ENCODE peak calls at places on chromosomes 16 and 17, in eight cellular contexts. Z is CD8-positive, alpha-beta memory T cell; F is IMR-90; E is upper lobe of right lung; Q is heart right ventricle; I is transverse colon; A is cardiac muscle cell; N is endothelial cell of umbilical vein. W is an unnamed sample.

GRCh38 chr16:2157480-2158261 is 2.1 kb downstream of the TRAF7 start:
- DNase-seq in Z (no peak), F (no peak), E (no peak), Q (no peak), I (peak; percentile 44), A (no peak), N (no peak), W (no peak)

GRCh38 chr16:22425036-22425801 is 50.8 kb upstream of the CDR2 start:
- DNase-seq in Z (no peak), F (no peak), E (no peak), Q (peak; percentile 60), I (no peak), A (no peak), N (no peak), W (no peak)

GRCh38 chr17:48492401-48493298 is 38.2 kb downstream of the HOXB1 start:
- DNase-seq in Z (peak; percentile 78), F (peak; percentile 74), E (peak; percentile 84), Q (peak; percentile 75), I (peak; percentile 80), A (peak; percentile 72), N (peak; percentile 62), W (peak; percentile 85)

GRCh38 chr17:17784599-17785264 is 52.1 kb downstream of the SREBF1 start:
- DNase-seq in Z (no peak), F (no peak), E (no peak), Q (no peak), I (no peak), A (no peak), N (no peak), W (no peak)

GRCh38 chr16:19138601-19139000 is 24.8 kb downstream of the ITPRIPL2 start:
- DNase-seq in Z (no peak), F (peak; percentile 89), E (no peak), Q (peak; percentile 62), I (peak; percentile 69), A (peak; percentile 71), N (peak; percentile 49), W (peak; percentile 78)

GRCh38 chr17:77750427-77751043 is 208.0 kb upstream of the TNRC6C start:
- DNase-seq in Z (no peak), F (no peak), E (peak; percentile 16), Q (no peak), I (no peak), A (no peak), N (no peak), W (no peak)

GRCh38 chr17:8746501-8747236 is 2.0 kb upstream of the CCDC42 start:
- DNase-seq in Z (no peak), F (peak; percentile 5), E (no peak), Q (no peak), I (no peak), A (no peak), N (no peak), W (no peak)

GRCh38 chr17:79979201-79979840 is 56.4 kb downstream of the TBC1D16 start:
- DNase-seq in Z (peak; percentile 14), F (no peak), E (peak; percentile 37), Q (no peak), I (no peak), A (no peak), N (no peak), W (peak; percentile 52)

GRCh38 chr16:11164482-11165270 is 91.3 kb downstream of the SOCS1 start:
- DNase-seq in Z (peak; percentile 9), F (no peak), E (no peak), Q (no peak), I (no peak), A (no peak), N (no peak), W (no peak)

GRCh38 chr17:39634384-39634871 is 2.5 kb upstream of the STARD3 start:
- DNase-seq in Z (no peak), F (peak; percentile 44), E (no peak), Q (no peak), I (peak; percentile 16), A (peak; percentile 54), N (peak; percentile 47), W (no peak)

GRCh38 chr17:71633391-71633849 is 487.4 kb upstream of the SOX9 start:
- DNase-seq in Z (no peak), F (peak; percentile 92), E (no peak), Q (no peak), I (peak; percentile 75), A (peak; percentile 36), N (no peak), W (no peak)

GRCh38 chr17:3335876-3336275 is 37.7 kb upstream of the OR3A1 start:
- DNase-seq in Z (no peak), F (no peak), E (no peak), Q (no peak), I (no peak), A (no peak), N (no peak), W (no peak)

GRCh38 chr17:81003711-81004335 is 12.2 kb downstream of the CHMP6 start:
- DNase-seq in Z (no peak), F (no peak), E (peak; percentile 56), Q (no peak), I (peak; percentile 62), A (no peak), N (no peak), W (no peak)

GRCh38 chr17:38724337-38724988 is 5.7 kb upstream of the CISD3 start:
- DNase-seq in Z (no peak), F (no peak), E (no peak), Q (peak; percentile 73), I (peak; percentile 72), A (no peak), N (peak; percentile 50), W (no peak)

GRCh38 chr16:81143921-81144471 is 47.8 kb upstream of the GCSH start:
- DNase-seq in Z (no peak), F (no peak), E (no peak), Q (no peak), I (no peak), A (no peak), N (no peak), W (no peak)

GRCh38 chr16:15482068-15482747 is 47.8 kb downstream of the BMERB1 start:
- DNase-seq in Z (no peak), F (peak; percentile 99), E (no peak), Q (no peak), I (peak; percentile 29), A (peak; percentile 89), N (peak; percentile 95), W (peak; percentile 74)

GRCh38 chr17:29581583-29582253 is 7.7 kb downstream of the GIT1 start:
- DNase-seq in Z (no peak), F (no peak), E (no peak), Q (no peak), I (no peak), A (no peak), N (no peak), W (no peak)

GRCh38 chr16:1708768-1709180 is 2.8 kb downstream of the MAPK8IP3 start:
- DNase-seq in Z (peak; percentile 57), F (peak; percentile 86), E (no peak), Q (peak; percentile 58), I (no peak), A (peak; percentile 69), N (no peak), W (no peak)

GRCh38 chr17:74345433-74346241 is 16.0 kb downstream of the BTBD17 start:
- DNase-seq in Z (no peak), F (no peak), E (no peak), Q (no peak), I (no peak), A (no peak), N (peak; percentile 19), W (no peak)

GRCh38 chr16:84761448-84762368 is 58.1 kb upstream of the CRISPLD2 start:
- DNase-seq in Z (no peak), F (peak; percentile 86), E (no peak), Q (no peak), I (no peak), A (no peak), N (no peak), W (no peak)
- H3K36me3 ChIP-seq in Z (peaks cover 32% of the 10 kb centered on the region), F (peaks cover 37% of the 10 kb centered on the region), E (peaks cover 57% of the 10 kb centered on the region), Q (no peaks in the 10 kb centered on the region), I (no peaks in the 10 kb centered on the region), A (peaks cover 45% of the 10 kb centered on the region), N (peaks cover 17% of the 10 kb centered on the region), W (peaks cover 36% of the 10 kb centered on the region)

DNA sequence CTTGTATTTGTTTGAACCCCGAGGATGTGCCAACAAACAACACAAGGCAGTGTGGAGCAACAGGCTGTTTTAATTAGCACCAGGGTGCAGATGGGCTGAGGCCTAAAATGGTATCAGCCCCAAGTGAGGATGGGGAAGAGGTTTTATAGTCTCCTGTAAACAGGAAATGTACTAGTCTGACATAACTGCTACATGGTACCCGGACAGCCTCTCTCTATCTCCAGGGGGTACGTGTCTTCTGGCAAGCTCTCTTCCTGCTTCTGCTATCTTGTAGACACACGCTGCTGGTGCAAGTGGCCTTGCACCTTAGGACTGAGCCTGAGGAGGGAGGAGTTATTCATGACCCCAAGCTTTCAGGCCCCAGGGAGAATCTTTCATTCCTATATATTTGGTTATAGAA is 2451.0 kb downstream of the TP53TG3F start:
- DNase-seq in Z (no peak), F (no peak), E (no peak), Q (no peak), I (no peak), A (no peak), N (no peak), W (no peak)
- H3K9me3 ChIP-seq in Z (peaks cover 12% of the 10 kb centered on the region), F (peaks cover 31% of the 10 kb centered on the region), E (no peaks in the 10 kb centered on the region), Q (no peaks in the 10 kb centered on the region), I (peaks cover 5% of the 10 kb centered on the region), A (no peaks in the 10 kb centered on the region), N (peaks cover 5% of the 10 kb centered on the region), W (no peaks in the 10 kb centered on the region)

GRCh38 chr16:14309906-14310305 is 238.8 kb downstream of the MRTFB start:
- DNase-seq in Z (no peak), F (peak; percentile 79), E (no peak), Q (no peak), I (no peak), A (no peak), N (no peak), W (no peak)
- H3K4me1 ChIP-seq in Z (peaks cover 34% of the 10 kb centered on the region), F (peaks cover 35% of the 10 kb centered on the region), E (no peaks in the 10 kb centered on the region), Q (peaks cover 32% of the 10 kb centered on the region), I (peaks cover 47% of the 10 kb centered on the region), A (peaks cover 18% of the 10 kb centered on the region), N (no peaks in the 10 kb centered on the region), W (peaks cover 40% of the 10 kb centered on the region)

GRCh38 chr16:23530062-23530461 is 19.8 kb upstream of the GGA2 start:
- DNase-seq in Z (no peak), F (no peak), E (no peak), Q (no peak), I (no peak), A (no peak), N (no peak), W (no peak)

GRCh38 chr16:23524886-23525285 is 14.6 kb upstream of the GGA2 start:
- DNase-seq in Z (no peak), F (no peak), E (no peak), Q (no peak), I (no peak), A (no peak), N (no peak), W (no peak)

GRCh38 chr16:23527961-23528634 is 17.8 kb upstream of the GGA2 start:
- DNase-seq in Z (no peak), F (no peak), E (no peak), Q (no peak), I (no peak), A (no peak), N (no peak), W (no peak)

GRCh38 chr16:23532448-23532847 is 22.2 kb upstream of the GGA2 start:
- DNase-seq in Z (no peak), F (no peak), E (no peak), Q (no peak), I (no peak), A (no peak), N (no peak), W (no peak)

DNA sequence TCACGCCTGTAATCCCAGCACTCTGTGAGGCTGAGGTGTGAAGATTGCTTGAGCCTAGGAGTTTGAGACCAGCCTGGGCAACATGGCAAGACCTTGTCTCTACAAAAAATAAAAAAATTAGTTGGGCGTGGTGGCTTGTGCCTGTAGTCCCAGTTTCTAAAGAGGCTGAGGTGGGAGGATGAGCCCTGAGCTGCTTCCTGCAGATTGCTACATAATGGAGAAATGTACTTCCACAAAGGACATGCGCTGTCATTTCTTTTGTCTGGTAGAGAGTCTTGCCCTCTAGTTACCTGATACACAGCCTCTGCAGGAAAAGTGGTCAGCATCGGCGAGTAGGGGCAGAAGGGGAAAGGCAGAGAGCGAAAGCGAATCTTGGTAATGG is 18.3 kb upstream of the GGA2 start:
- DNase-seq in Z (no peak), F (no peak), E (no peak), Q (no peak), I (no peak), A (no peak), N (no peak), W (no peak)
- H3K36me3 ChIP-seq in Z (peaks cover 17% of the 10 kb centered on the region), F (peaks cover 56% of the 10 kb centered on the region), E (peaks cover 58% of the 10 kb centered on the region), Q (no peaks in the 10 kb centered on the region), I (no peaks in the 10 kb centered on the region), A (peaks cover 28% of the 10 kb centered on the region), N (peaks cover 5% of the 10 kb centered on the region), W (peaks cover 36% of the 10 kb centered on the region)